ENCODE peak calls at places on chromosomes 12 and 14, in four cellular contexts. O is substantia nigra, F is heart left ventricle, K is right atrium auricular region. I is an unnamed sample.

GRCh38 chr12:54189198-54189539 is 384 bp upstream of the SMUG1 start:
- DNase-seq in O (no peak), F (no peak), K (no peak), I (no peak)

GRCh38 chr12:54954228-54954627 is 30.3 kb downstream of the TESPA1 start:
- DNase-seq in O (no peak), F (no peak), K (no peak), I (no peak)

GRCh38 chr12:110780448-110780847 is 37.8 kb upstream of the PPP1CC start:
- DNase-seq in O (no peak), F (no peak), K (no peak), I (no peak)

GRCh38 chr12:33795536-33795935 is 226.8 kb upstream of the ALG10 start:
- DNase-seq in O (no peak), F (no peak), K (no peak), I (no peak)

GRCh38 chr12:107400686-107401447 is 284.7 kb upstream of the PWP1 start:
- DNase-seq in O (no peak), F (no peak), K (peak), I (peak)

GRCh38 chr12:80624986-80625530 is 82.4 kb upstream of the MYF6 start:
- DNase-seq in O (no peak), F (no peak), K (no peak), I (no peak)

GRCh38 chr12:120117961-120118709 is 1.6 kb upstream of the RAB35 start:
- DNase-seq in O (no peak), F (no peak), K (no peak), I (peak)

GRCh38 chr12:104454997-104455396 is 1.8 kb upstream of the CHST11 start:
- DNase-seq in O (no peak), F (no peak), K (no peak), I (peak)

GRCh38 chr12:63206494-63206893 is 55.5 kb upstream of the AVPR1A start:
- DNase-seq in O (no peak), F (no peak), K (no peak), I (no peak)

GRCh38 chr14:55354500-55354899 is 57.1 kb downstream of the ATG14 start:
- DNase-seq in O (no peak), F (peak), K (no peak), I (peak)

GRCh38 chr12:6822461-6823135 is 977 bp downstream of the GPR162 start:
- DNase-seq in O (no peak), F (no peak), K (no peak), I (no peak)

GRCh38 chr12:70154087-70154486 is 89.1 kb upstream of the CNOT2 start:
- DNase-seq in O (no peak), F (no peak), K (no peak), I (peak)

GRCh38 chr12:125989716-125990115 is 924.5 kb downstream of the AACS start:
- DNase-seq in O (no peak), F (no peak), K (no peak), I (no peak)

GRCh38 chr12:121334513-121335343 is 17.5 kb downstream of the ANAPC5 start:
- DNase-seq in O (no peak), F (no peak), K (no peak), I (peak)

GRCh38 chr14:52513249-52513648 is 39.1 kb downstream of the TXNDC16 start:
- DNase-seq in O (no peak), F (no peak), K (no peak), I (no peak)

GRCh38 chr12:12034344-12034743 is 36.4 kb upstream of the BCL2L14 start:
- DNase-seq in O (no peak), F (no peak), K (no peak), I (no peak)

GRCh38 chr12:57165741-57166140 is 18.3 kb upstream of the LRP1-AS start:
- DNase-seq in O (no peak), F (no peak), K (no peak), I (peak)

GRCh38 chr14:104657563-104658324 is 31.7 kb upstream of the INF2 start:
- DNase-seq in O (no peak), F (no peak), K (no peak), I (no peak)

GRCh38 chr12:48281811-48282210 is 68.9 kb downstream of the ZNF641 start:
- DNase-seq in O (no peak), F (no peak), K (no peak), I (no peak)

GRCh38 chr14:77980475-77981321 is 180.8 kb downstream of the ADCK1 start:
- DNase-seq in O (no peak), F (no peak), K (no peak), I (no peak)

GRCh38 chr12:93587601-93588000 is 15.1 kb downstream of the SOCS2 start:
- DNase-seq in O (no peak), F (no peak), K (no peak), I (no peak)

GRCh38 chr12:57754411-57755193 is at the start of gene MARCHF9:
- DNase-seq in O (no peak), F (peak), K (no peak), I (no peak)

GRCh38 chr12:83074495-83074894 is 387.8 kb downstream of the TMTC2 start:
- DNase-seq in O (no peak), F (no peak), K (no peak), I (no peak)

GRCh38 chr14:90599748-90600507 is 203.1 kb downstream of the CALM1 start:
- DNase-seq in O (no peak), F (no peak), K (no peak), I (peak)

GRCh38 chr12:14723763-14724162 is 27.4 kb upstream of the GUCY2C start:
- DNase-seq in O (peak), F (peak), K (peak), I (peak)

GRCh38 chr12:93848453-93849120 is 171.4 kb downstream of the CRADD start:
- DNase-seq in O (no peak), F (no peak), K (no peak), I (no peak)

GRCh38 chr14:81970307-81970706 is 436.7 kb upstream of the SEL1L start:
- DNase-seq in O (no peak), F (no peak), K (no peak), I (no peak)

GRCh38 chr12:89126712-89127111 is 225.6 kb downstream of the DUSP6 start:
- DNase-seq in O (no peak), F (no peak), K (no peak), I (peak)

GRCh38 chr12:93571360-93571853 is 1.1 kb upstream of the SOCS2 start:
- DNase-seq in O (peak), F (peak), K (peak), I (peak)

GRCh38 chr12:97556201-97556824 is 93.7 kb downstream of the RMST start:
- DNase-seq in O (no peak), F (peak), K (no peak), I (peak)

GRCh38 chr14:99247772-99248171 is 24.2 kb downstream of the BCL11B start:
- DNase-seq in O (no peak), F (no peak), K (no peak), I (no peak)

GRCh38 chr14:101019974-101020710 is 116.6 kb upstream of the RTL1 start:
- DNase-seq in O (no peak), F (no peak), K (peak), I (no peak)

GRCh38 chr14:80105488-80105994 is 105.8 kb downstream of the DIO2 start:
- DNase-seq in O (no peak), F (no peak), K (no peak), I (no peak)

GRCh38 chr12:2080604-2081003 is 27.8 kb downstream of the CACNA1C start:
- DNase-seq in O (no peak), F (no peak), K (no peak), I (no peak)

GRCh38 chr12:6312529-6313325 is 2.2 kb downstream of the PLEKHG6 start:
- DNase-seq in O (no peak), F (no peak), K (no peak), I (peak)

GRCh38 chr12:28192145-28192544 is 1.9 kb downstream of the CCDC91 start:
- DNase-seq in O (no peak), F (no peak), K (no peak), I (no peak)

GRCh38 chr12:19012965-19013364 is 116.6 kb upstream of the PLEKHA5 start:
- DNase-seq in O (no peak), F (no peak), K (no peak), I (no peak)

GRCh38 chr12:114430306-114430705 is 24.4 kb upstream of the TBX5 start:
- DNase-seq in O (no peak), F (no peak), K (no peak), I (peak)

GRCh38 chr12:127041985-127042625 is 1224.9 kb upstream of the TMEM132C start:
- DNase-seq in O (no peak), F (no peak), K (no peak), I (no peak)

GRCh38 chr12:10740182-10740581 is 17.1 kb upstream of the YBX3 start:
- DNase-seq in O (no peak), F (no peak), K (no peak), I (no peak)

I was measured in AG10803.